ENCODE peak calls at places on chromosomes 12 and 14, in four cellular contexts. U is lower leg skin, K is hepatocyte, I is T follicular helper cell. S is an unnamed sample.

GRCh38 chr12:52344111-52344510 is 22.9 kb upstream of the KRT83 start:
- DNase-seq in K (no peak), I (no peak), U (no peak), S (no peak)

GRCh38 chr12:50613463-50613862 is 108.7 kb downstream of the DIP2B start:
- DNase-seq in U (no peak), K (no peak), I (no peak), S (no peak)

GRCh38 chr12:65956056-65956738 is 131.9 kb downstream of the HMGA2 start:
- DNase-seq in K (no peak), I (no peak), U (no peak), S (no peak)

GRCh38 chr12:91493308-91493707 is 310.7 kb upstream of the DCN start:
- DNase-seq in U (no peak), I (no peak), K (no peak), S (no peak)

GRCh38 chr14:69675877-69676416 is 64.6 kb downstream of the SUSD6 start:
- DNase-seq in K (no peak), I (no peak), U (no peak), S (no peak)

GRCh38 chr12:52739963-52740362 is 36.6 kb upstream of the KRT77 start:
- DNase-seq in U (no peak), I (no peak), K (no peak), S (no peak)

GRCh38 chr14:97706814-97707213 is 909.6 kb downstream of the VRK1 start:
- DNase-seq in U (no peak), K (no peak), I (no peak), S (no peak)

GRCh38 chr12:27610380-27610779 is 85.9 kb upstream of the REP15 start:
- DNase-seq in U (peak; percentile 37), I (no peak), K (no peak), S (no peak)

GRCh38 chr12:68393398-68393797 is 61.2 kb upstream of the MDM1 start:
- DNase-seq in I (no peak), K (no peak), U (no peak), S (no peak)

GRCh38 chr12:92022093-92022492 is 123.6 kb downstream of the BTG1 start:
- DNase-seq in U (no peak), K (no peak), I (no peak), S (no peak)

GRCh38 chr14:74792249-74793039 is 29.3 kb downstream of the YLPM1 start:
- DNase-seq in I (no peak), K (no peak), U (no peak), S (no peak)

GRCh38 chr12:56104815-56105476 is 587 bp downstream of the PA2G4 start:
- DNase-seq in I (no peak), U (no peak), K (peak; percentile 46), S (peak; percentile 44)

GRCh38 chr12:3542156-3542555 is 51.2 kb downstream of the PRMT8 start:
- DNase-seq in K (no peak), U (no peak), I (no peak), S (no peak)

GRCh38 chr12:106246891-106247730 is 709 bp downstream of the CKAP4 start:
- DNase-seq in I (peak; percentile 48), K (peak; percentile 79), U (peak; percentile 43), S (peak; percentile 76)

GRCh38 chr14:64563696-64564095 is 13.9 kb downstream of the PPP1R36 start:
- DNase-seq in I (no peak), K (no peak), U (no peak), S (no peak)

GRCh38 chr14:66074546-66074945 is 411.6 kb upstream of the CCDC196 start:
- DNase-seq in I (no peak), U (no peak), K (no peak), S (peak; percentile 54)

GRCh38 chr12:116594325-116595038 is 35.3 kb downstream of the MAP1LC3B2 start:
- DNase-seq in I (peak; percentile 1), U (peak; percentile 51), K (no peak), S (no peak)

GRCh38 chr12:121812921-121813896 is 9.4 kb downstream of the SETD1B start:
- DNase-seq in U (no peak), K (no peak), I (no peak), S (no peak)

GRCh38 chr12:53476769-53477209 is 22.5 kb downstream of the MAP3K12 start:
- DNase-seq in U (no peak), K (no peak), I (no peak), S (no peak)

GRCh38 chr12:45762185-45763110 is 32.9 kb downstream of the ARID2 start:
- DNase-seq in I (no peak), U (no peak), K (peak; percentile 62), S (peak; percentile 35)

GRCh38 chr12:27177716-27178115 is 66.4 kb upstream of the STK38L start:
- DNase-seq in U (no peak), I (no peak), K (no peak), S (peak; percentile 92)

GRCh38 chr14:99393059-99393655 is 87.5 kb downstream of the SETD3 start:
- DNase-seq in I (no peak), K (peak; percentile 63), U (peak; percentile 4), S (peak; percentile 70)

GRCh38 chr12:75289678-75290200 is 40.4 kb downstream of the CAPS2 start:
- DNase-seq in U (no peak), I (no peak), K (no peak), S (no peak)

GRCh38 chr14:75279153-75279738 is 618 bp downstream of the FOS start:
- DNase-seq in U (peak; percentile 68), K (peak; percentile 57), I (peak; percentile 41), S (no peak)

GRCh38 chr12:50207424-50207823 is 40.3 kb upstream of the CERS5 start:
- DNase-seq in U (no peak), K (no peak), I (no peak), S (no peak)

S was measured in trophoblast cell.